ENCODE peak calls at places on chromosomes 16 and 17, in eight cellular contexts. A is cardiac muscle cell; L is lower lobe of right lung; N is tibial nerve; V is CD4-positive, alpha-beta T cell; S is stomach; W is thoracic aorta; E is PC-9. O is an unnamed sample. For H3K27me3 and H3K9me3, the result is how much of the 10 kb centered on the place peaks cover.

GRCh38 chr16:88069397-88070168 is 118.3 kb downstream of the BANP start:
- DNase-seq in E (no peak), S (peak), A (no peak), V (no peak), W (no peak), L (peak), N (no peak), O (no peak)

GRCh38 chr17:40345161-40346034 is 19.1 kb downstream of the GJD3 start:
- DNase-seq in A (peak), N (no peak), W (no peak), L (peak), E (no peak), S (peak), V (no peak), O (peak)

GRCh38 chr16:20897897-20898296 is 2.3 kb downstream of the DCUN1D3 start:
- DNase-seq in L (no peak), N (no peak), V (no peak), W (no peak), A (no peak), E (no peak), S (no peak), O (no peak)

GRCh38 chr17:57751971-57752905 is 7.1 kb upstream of the CCDC182 start:
- DNase-seq in N (no peak), W (no peak), A (no peak), S (no peak), L (no peak), V (no peak), E (no peak), O (no peak)

GRCh38 chr17:59154721-59155438 is at the start of gene SKA2:
- DNase-seq in N (peak), A (no peak), E (no peak), V (peak), S (peak), L (peak), W (peak), O (peak)

GRCh38 chr16:22109258-22109898 is 17.0 kb downstream of the VWA3A start:
- DNase-seq in S (no peak), L (no peak), E (no peak), V (no peak), A (no peak), W (no peak), N (no peak), O (no peak)

GRCh38 chr16:85332175-85332574 is 219.9 kb upstream of the CIBAR2 start:
- DNase-seq in E (no peak), V (no peak), L (no peak), N (no peak), A (no peak), W (no peak), S (no peak), O (no peak)

GRCh38 chr17:79137015-79137770 is 62.6 kb downstream of the ENGASE start:
- DNase-seq in S (no peak), A (no peak), V (no peak), L (no peak), W (no peak), E (no peak), N (no peak), O (no peak)

GRCh38 chr16:9119795-9120194 is 28.4 kb downstream of the HAPSTR1 start:
- DNase-seq in A (no peak), N (no peak), W (no peak), S (no peak), V (no peak), L (no peak), E (no peak), O (no peak)

GRCh38 chr17:2723505-2723996 is 12.0 kb upstream of the CLUH start:
- DNase-seq in L (no peak), V (no peak), S (no peak), W (no peak), A (peak), N (no peak), E (no peak), O (no peak)

GRCh38 chr17:47997595-47997994 is 26.7 kb downstream of the CDK5RAP3 start:
- DNase-seq in N (no peak), L (peak), A (no peak), E (no peak), V (no peak), W (no peak), S (no peak), O (no peak)

GRCh38 chr16:30185141-30185682 is 1.8 kb downstream of the CORO1A start:
- DNase-seq in W (no peak), E (no peak), N (no peak), S (no peak), A (no peak), L (peak), V (no peak), O (no peak)

GRCh38 chr17:80442305-80442659 is 27.3 kb downstream of the ENDOV start:
- DNase-seq in V (no peak), E (no peak), A (no peak), S (no peak), N (no peak), L (no peak), W (no peak), O (no peak)
- H3K27me3 ChIP-seq in V (under half), E (under half), A (under half), S (under half), N (under half), L (under half), W (under half), O (under half)

GRCh38 chr17:43039646-43040045 is 14.6 kb downstream of the RND2 start:
- DNase-seq in A (no peak), L (no peak), V (no peak), E (no peak), W (no peak), N (no peak), S (no peak), O (no peak)

GRCh38 chr17:43030137-43030767 is 5.2 kb downstream of the RND2 start:
- DNase-seq in V (no peak), S (no peak), W (no peak), A (no peak), L (no peak), N (no peak), E (no peak), O (no peak)

GRCh38 chr17:43034623-43035293 is 9.7 kb downstream of the RND2 start:
- DNase-seq in L (no peak), E (no peak), A (no peak), W (no peak), S (no peak), V (no peak), N (no peak), O (no peak)

GRCh38 chr17:43031666-43032065 is 6.6 kb downstream of the RND2 start:
- DNase-seq in L (no peak), W (no peak), S (no peak), A (no peak), E (no peak), N (no peak), V (no peak), O (no peak)

GRCh38 chr17:43033947-43034622 is 9.1 kb downstream of the RND2 start:
- DNase-seq in A (peak), L (no peak), S (no peak), V (no peak), W (no peak), N (no peak), E (no peak), O (peak)
- TF ChIP-seq CTCF in A (no peak), L (no peak), S (no peak), V (no peak), W (no peak), N (no peak), E (no peak), O (no peak)

GRCh38 chr16:60979119-60979518 is 1057.1 kb downstream of the CDH8 start:
- DNase-seq in V (no peak), E (no peak), S (no peak), W (no peak), A (no peak), L (no peak), N (no peak), O (no peak)
- H3K9me3 ChIP-seq in V (under half), E (under half), S (under half), W (under half), A (under half), L (under half), N (under half), O (under half)

GRCh38 chr16:55367796-55368195 is 43.8 kb downstream of the IRX6 start:
- DNase-seq in V (no peak), S (no peak), L (no peak), N (no peak), E (peak), W (no peak), A (no peak), O (no peak)

GRCh38 chr16:55369151-55369550 is 45.1 kb downstream of the IRX6 start:
- DNase-seq in E (no peak), S (no peak), W (no peak), V (no peak), N (no peak), A (no peak), L (no peak), O (peak)

GRCh38 chr16:55367301-55367745 is 43.3 kb downstream of the IRX6 start:
- DNase-seq in E (no peak), V (no peak), N (no peak), W (no peak), A (no peak), S (no peak), L (no peak), O (no peak)

GRCh38 chr16:55368205-55368604 is 44.2 kb downstream of the IRX6 start:
- DNase-seq in L (no peak), S (no peak), A (no peak), E (no peak), W (no peak), V (no peak), N (no peak), O (no peak)

DNA sequence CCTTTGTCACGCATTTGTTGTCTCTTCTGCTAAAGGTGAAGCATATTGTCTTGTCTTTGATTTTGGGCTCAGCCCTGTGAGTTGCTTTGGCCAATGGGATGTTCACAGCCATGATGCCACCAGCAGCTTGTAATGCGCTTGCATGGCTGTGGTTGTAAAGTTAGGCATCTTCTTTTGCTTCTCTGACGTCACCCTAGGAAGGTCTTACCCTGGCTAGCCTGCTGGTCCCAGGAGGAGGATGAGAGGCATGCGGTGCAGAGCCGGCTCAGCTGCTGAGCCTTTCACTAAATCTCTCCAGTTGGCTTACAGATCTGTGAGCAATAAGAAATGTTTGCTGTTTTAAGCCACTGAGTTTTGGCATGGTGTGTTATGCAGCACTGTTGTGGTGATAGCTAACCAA is 40.8 kb downstream of the IRX6 start:
- DNase-seq in S (no peak), V (no peak), W (no peak), L (no peak), E (no peak), A (no peak), N (no peak), O (no peak)
- H3K27me3 ChIP-seq in S (under half), V (under half), W (under half), L (under half), E (under half), A (under half), N (under half), O (under half)

DNA sequence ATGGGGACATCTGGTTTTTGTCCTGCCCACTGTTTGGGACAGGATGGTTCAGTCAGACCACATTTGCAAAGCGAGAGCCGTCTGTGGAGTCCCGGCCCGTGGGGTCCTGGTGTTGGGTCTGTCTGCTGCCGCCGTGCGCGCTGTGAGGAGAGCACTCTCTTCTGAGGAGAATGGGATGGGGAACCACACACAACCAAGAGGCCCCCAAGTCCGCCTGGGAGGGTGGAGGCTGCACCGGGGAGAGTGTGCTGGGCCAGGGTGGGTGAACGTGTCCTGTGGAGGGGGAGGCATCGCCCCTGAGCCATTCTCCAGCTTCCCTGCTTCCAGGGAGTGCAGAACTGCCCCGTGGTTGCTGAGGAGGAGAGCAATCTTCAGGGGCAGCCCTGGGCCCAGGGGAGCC is 173.2 kb downstream of the LAT start:
- DNase-seq in N (no peak), W (no peak), S (no peak), E (no peak), A (no peak), L (no peak), V (no peak), O (no peak)
- TF ChIP-seq CTCF in N (no peak), W (no peak), S (no peak), E (no peak), A (no peak), L (no peak), V (no peak), O (no peak)

DNA sequence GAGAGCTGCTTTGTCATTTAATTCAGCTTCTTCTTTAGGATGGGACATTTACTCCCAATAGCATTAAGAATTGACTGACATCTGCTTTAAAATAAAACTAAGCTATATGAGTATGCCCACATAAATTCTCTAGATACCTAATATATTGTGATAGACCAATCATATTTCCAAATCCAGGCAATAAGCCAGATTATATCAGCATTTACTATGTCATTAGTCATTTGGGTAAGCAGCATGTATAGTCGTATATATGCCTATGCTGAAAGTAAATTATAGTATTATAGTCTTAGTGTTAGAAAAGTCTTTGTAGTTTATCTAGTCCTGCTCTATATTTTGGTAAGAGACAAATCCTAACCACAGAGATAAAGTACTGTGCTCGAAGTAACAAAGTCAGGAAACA is 958.1 kb downstream of the KCNJ2 start:
- DNase-seq in W (no peak), V (no peak), A (no peak), E (no peak), N (no peak), L (no peak), S (no peak), O (no peak)
- H3K9me3 ChIP-seq in W (under half), V (under half), A (under half), E (under half), N (under half), L (under half), S (under half), O (under half)

DNA sequence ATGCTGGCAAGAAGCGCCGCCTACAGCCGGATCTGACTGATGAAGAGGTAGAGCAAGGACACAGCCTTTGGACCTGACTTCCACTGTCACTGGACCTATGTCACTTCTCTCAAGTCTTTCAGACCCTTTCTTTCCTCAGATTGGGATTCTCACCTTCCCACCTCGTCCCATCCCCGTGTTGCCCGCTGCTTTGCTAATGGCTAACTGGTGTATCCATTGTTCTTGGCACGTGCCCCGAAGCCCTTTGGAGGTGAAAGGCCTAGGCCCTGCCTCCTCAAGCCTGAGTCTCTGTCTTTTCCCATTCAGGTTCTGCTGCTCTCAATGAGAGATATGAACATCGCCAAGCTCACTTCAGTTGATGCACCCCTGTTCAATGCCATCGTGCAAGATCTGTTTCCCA is 53.3 kb upstream of the KDM6B start:
- DNase-seq in N (no peak), W (no peak), A (no peak), L (no peak), E (no peak), V (no peak), S (no peak), O (no peak)
- H3K27me3 ChIP-seq in N (under half), W (under half), A (under half), L (under half), E (under half), V (under half), S (under half), O (under half)

GRCh38 chr16:82631701-82632685 is 5.2 kb downstream of the CDH13 start:
- DNase-seq in W (no peak), V (no peak), A (no peak), N (no peak), S (no peak), L (no peak), E (no peak), O (no peak)
- TF ChIP-seq CTCF in W (no peak), V (no peak), A (peak), N (no peak), S (no peak), L (no peak), E (no peak), O (peak)

DNA sequence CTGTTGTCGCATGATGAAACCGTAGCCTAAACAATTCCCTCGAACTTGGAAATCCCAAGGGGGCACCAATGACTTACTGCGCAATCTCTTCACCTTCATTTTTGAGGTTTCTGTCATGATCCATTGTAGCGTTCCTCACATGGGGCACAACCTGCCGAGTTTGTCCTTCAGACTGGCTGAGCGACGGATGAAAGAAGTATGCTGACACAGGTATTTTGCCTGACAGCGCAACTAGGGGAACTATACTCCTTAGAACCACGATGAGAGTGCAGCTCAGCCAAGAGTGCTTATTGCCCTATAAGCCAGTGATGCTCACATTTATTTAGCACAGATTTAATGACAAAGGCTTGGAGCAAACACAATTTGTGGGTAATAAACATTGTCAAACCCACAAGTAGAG is 106.3 kb upstream of the ZNF267 start:
- DNase-seq in N (no peak), E (no peak), L (no peak), A (no peak), W (no peak), S (no peak), V (no peak), O (no peak)
- H3K9me3 ChIP-seq in N (under half), E (under half), L (half or more), A (under half), W (half or more), S (half or more), V (half or more), O (under half)

GRCh38 chr16:54938351-54939346 is 8.0 kb downstream of the IRX5 start:
- DNase-seq in W (no peak), A (no peak), V (no peak), L (peak), S (no peak), N (no peak), E (no peak), O (no peak)
- H3K27me3 ChIP-seq in W (under half), A (under half), V (half or more), L (half or more), S (half or more), N (half or more), E (under half), O (half or more)